ENCODE peak calls at places on chromosomes 11 and 22, in six cellular contexts. U is colonic mucosa, P is aorta, D is thoracic aorta, W is dorsolateral prefrontal cortex, H is left ventricle myocardium inferior. Z is an unnamed sample. For H3K27me3, the result is how much of the 10 kb centered on the place peaks cover.

GRCh38 chr11:3823303-3823702 is 14.9 kb downstream of the PGAP2 start:
- DNase-seq in U (no peak), P (no peak), D (no peak), W (no peak), H (no peak), Z (no peak)

GRCh38 chr22:37403267-37403960 is 23.9 kb downstream of the ELFN2 start:
- DNase-seq in U (no peak), P (no peak), D (no peak), W (no peak), H (no peak), Z (no peak)

GRCh38 chr11:120061761-120062560 is 76.0 kb downstream of the TRIM29 start:
- DNase-seq in U (no peak), P (no peak), D (no peak), W (peak), H (no peak), Z (no peak)

GRCh38 chr11:18617688-18618340 is 16.3 kb downstream of the SPTY2D1 start:
- DNase-seq in U (no peak), P (no peak), D (no peak), W (no peak), H (no peak), Z (no peak)

GRCh38 chr22:22538226-22538989 is 18.3 kb upstream of the ZNF280A start:
- DNase-seq in U (no peak), P (no peak), D (no peak), W (no peak), H (no peak), Z (no peak)

GRCh38 chr22:46272196-46272595 is 4.4 kb downstream of the TTC38 start:
- DNase-seq in U (no peak), P (peak), D (no peak), W (no peak), H (no peak), Z (no peak)

GRCh38 chr11:64876226-64876750 is 2.1 kb downstream of the EHD1 start:
- DNase-seq in U (no peak), P (peak), D (no peak), W (peak), H (no peak), Z (no peak)

GRCh38 chr11:13008625-13009475 is at the start of gene RASSF10:
- DNase-seq in U (peak), P (peak), D (no peak), W (no peak), H (peak), Z (peak)

GRCh38 chr22:24289138-24289537 is 18.5 kb downstream of the SPECC1L start:
- DNase-seq in U (no peak), P (no peak), D (no peak), W (no peak), H (no peak), Z (no peak)

GRCh38 chr11:118691926-118692830 is 12.7 kb upstream of the TREH start:
- DNase-seq in U (no peak), P (peak), D (no peak), W (no peak), H (no peak), Z (no peak)

GRCh38 chr22:38109391-38110000 is 988 bp downstream of the BAIAP2L2 start:
- DNase-seq in U (no peak), P (peak), D (no peak), W (no peak), H (no peak), Z (peak)

GRCh38 chr11:128701086-128701485 is 7.2 kb downstream of the FLI1 start:
- DNase-seq in U (no peak), P (no peak), D (no peak), W (no peak), H (no peak), Z (no peak)

GRCh38 chr11:34266987-34267386 is 90.8 kb downstream of the ABTB2 start:
- DNase-seq in U (no peak), P (peak), D (no peak), W (peak), H (peak), Z (no peak)

GRCh38 chr11:64655901-64656601 is 65.0 kb downstream of the SLC22A12 start:
- DNase-seq in U (no peak), P (no peak), D (no peak), W (no peak), H (no peak), Z (no peak)

GRCh38 chr22:27454807-27455450 is 346.6 kb downstream of the MN1 start:
- DNase-seq in U (no peak), P (no peak), D (no peak), W (no peak), H (no peak), Z (no peak)

GRCh38 chr11:63020671-63021255 is 5.1 kb upstream of the SLC22A8 start:
- DNase-seq in U (peak), P (no peak), D (no peak), W (no peak), H (no peak), Z (no peak)

GRCh38 chr22:19038164-19038546 is 84.1 kb downstream of the DGCR2 start:
- DNase-seq in U (no peak), P (peak), D (no peak), W (no peak), H (no peak), Z (peak)

GRCh38 chr11:126186031-126186698 is 25.3 kb downstream of the RPUSD4 start:
- DNase-seq in U (no peak), P (peak), D (no peak), W (no peak), H (peak), Z (no peak)

GRCh38 chr22:43878079-43878795 is 13.6 kb downstream of the PNPLA5 start:
- DNase-seq in U (no peak), P (peak), D (no peak), W (no peak), H (no peak), Z (no peak)

GRCh38 chr11:12841946-12842630 is 167.0 kb upstream of the RASSF10 start:
- DNase-seq in U (no peak), P (no peak), D (no peak), W (no peak), H (no peak), Z (no peak)

GRCh38 chr11:79925570-79925969 is 484.7 kb upstream of the TENM4 start:
- DNase-seq in U (no peak), P (no peak), D (no peak), W (no peak), H (no peak), Z (no peak)

GRCh38 chr22:46066691-46067090 is 83.6 kb upstream of the PPARA start:
- DNase-seq in U (peak), P (peak), D (no peak), W (peak), H (peak), Z (peak)

GRCh38 chr11:93570759-93571413 is 27.7 kb upstream of the SMCO4 start:
- DNase-seq in U (peak), P (no peak), D (no peak), W (no peak), H (no peak), Z (no peak)

GRCh38 chr11:118230088-118230487 is 5.3 kb upstream of the JAML start:
- DNase-seq in U (no peak), P (no peak), D (no peak), W (no peak), H (no peak), Z (no peak)

GRCh38 chr22:23278883-23279675 is 98.8 kb downstream of the BCR start:
- DNase-seq in U (peak), P (no peak), D (no peak), W (no peak), H (no peak), Z (peak)

GRCh38 chr22:38872831-38873248 is 824 bp upstream of the CBX6 start:
- DNase-seq in U (peak), P (peak), D (no peak), W (peak), H (peak), Z (peak)

GRCh38 chr11:123301696-123302400 is 106.8 kb upstream of the CLMP start:
- DNase-seq in U (peak), P (peak), D (no peak), W (peak), H (peak), Z (peak)

GRCh38 chr11:110600322-110600721 is 111.9 kb downstream of the ARHGAP20 start:
- DNase-seq in U (no peak), P (no peak), D (no peak), W (no peak), H (no peak), Z (no peak)

GRCh38 chr11:17400048-17400775 is 11.8 kb upstream of the KCNJ11 start:
- DNase-seq in U (no peak), P (no peak), D (no peak), W (no peak), H (no peak), Z (no peak)

GRCh38 chr22:38347944-38348750 is 30.9 kb upstream of the CSNK1E start:
- DNase-seq in U (no peak), P (no peak), D (no peak), W (no peak), H (no peak), Z (no peak)

GRCh38 chr11:45045692-45046471 is 95.2 kb upstream of the TP53I11 start:
- DNase-seq in U (no peak), P (peak), D (no peak), W (peak), H (peak), Z (peak)

GRCh38 chr11:129249351-129249750 is 57.2 kb upstream of the ARHGAP32 start:
- DNase-seq in U (no peak), P (no peak), D (no peak), W (no peak), H (no peak), Z (no peak)

GRCh38 chr22:39710380-39711117 is 140.0 kb downstream of the CACNA1I start:
- DNase-seq in U (no peak), P (no peak), D (no peak), W (no peak), H (no peak), Z (no peak)

GRCh38 chr22:50600967-50601668 is 525 bp downstream of the MAPK8IP2 start:
- DNase-seq in U (no peak), P (peak), D (no peak), W (no peak), H (no peak), Z (no peak)
- H3K27me3 ChIP-seq in U (under half), P (under half), D (under half), W (under half), H (half or more), Z (half or more)

GRCh38 chr11:68214173-68215086 is 1.3 kb upstream of the KMT5B start:
- DNase-seq in U (peak), P (peak), D (no peak), W (peak), H (no peak), Z (no peak)

GRCh38 chr11:68213555-68214172 is 568 bp upstream of the KMT5B start:
- DNase-seq in U (peak), P (peak), D (peak), W (peak), H (peak), Z (peak)

GRCh38 chr11:68213135-68213515 is at the start of gene KMT5B:
- DNase-seq in U (peak), P (no peak), D (no peak), W (peak), H (peak), Z (no peak)

GRCh38 chr11:68212421-68213134 is 518 bp downstream of the KMT5B start:
- DNase-seq in U (peak), P (peak), D (no peak), W (peak), H (peak), Z (peak)

DNA sequence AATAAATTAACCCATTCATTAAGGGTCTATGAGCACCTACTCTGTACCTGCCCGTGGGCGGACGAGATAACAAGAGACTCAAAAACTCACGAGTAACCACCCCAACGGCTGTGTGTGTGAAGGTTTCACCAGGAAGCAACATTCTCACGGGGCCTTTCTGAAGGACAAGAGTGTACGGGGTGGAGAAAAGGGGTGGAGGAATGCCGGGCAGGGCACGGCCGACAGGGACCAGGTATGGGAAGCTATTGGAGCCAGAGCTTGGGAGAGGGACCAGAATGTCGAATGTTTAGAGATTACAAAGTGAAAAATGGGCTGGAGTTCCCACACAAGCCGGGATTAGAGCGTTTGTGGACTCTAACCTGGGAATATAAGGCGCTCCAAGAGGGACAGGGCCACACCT is 1.6 kb downstream of the KMT5B start:
- DNase-seq in U (peak), P (no peak), D (no peak), W (no peak), H (no peak), Z (no peak)
- H3K27ac ChIP-seq in U (peak), P (no peak), D (no peak), W (peak), H (no peak), Z (peak)

GRCh38 chr11:59756845-59757244 is 1.7 kb downstream of the STX3 start:
- DNase-seq in U (peak), P (no peak), D (no peak), W (no peak), H (no peak), Z (peak)
- H3K4me3 ChIP-seq in U (peak), P (no peak), D (peak), W (peak), H (peak), Z (peak)

GRCh38 chr22:48082284-48082683 is 1319.8 kb downstream of the TBC1D22A start:
- DNase-seq in U (no peak), P (no peak), D (no peak), W (no peak), H (no peak), Z (no peak)
- H3K27me3 ChIP-seq in U (under half), P (under half), D (under half), W (under half), H (half or more), Z (under half)

GRCh38 chr11:19979519-19979845 is 180.8 kb downstream of the DBX1 start:
- DNase-seq in U (no peak), P (no peak), D (no peak), W (no peak), H (no peak), Z (no peak)
- H3K27ac ChIP-seq in U (no peak), P (peak), D (peak), W (no peak), H (no peak), Z (peak)

GRCh38 chr11:96219981-96220623 is 122.9 kb downstream of the MAML2 start:
- DNase-seq in U (no peak), P (no peak), D (no peak), W (no peak), H (no peak), Z (no peak)
- H3K4me3 ChIP-seq in U (no peak), P (no peak), D (peak), W (no peak), H (no peak), Z (no peak)

GRCh38 chr11:66727883-66728759 is 895 bp downstream of the SPTBN2 start:
- DNase-seq in U (no peak), P (no peak), D (no peak), W (no peak), H (no peak), Z (no peak)
- H3K27me3 ChIP-seq in U (under half), P (under half), D (under half), W (under half), H (half or more), Z (half or more)

GRCh38 chr22:41659941-41660340 is 28.7 kb downstream of the SNU13 start:
- DNase-seq in U (no peak), P (no peak), D (no peak), W (no peak), H (peak), Z (no peak)

GRCh38 chr22:41660416-41660815 is 28.3 kb downstream of the SNU13 start:
- DNase-seq in U (no peak), P (no peak), D (no peak), W (no peak), H (peak), Z (no peak)

GRCh38 chr22:41661713-41662112 is 27.0 kb downstream of the SNU13 start:
- DNase-seq in U (no peak), P (peak), D (no peak), W (no peak), H (no peak), Z (no peak)

GRCh38 chr22:41658869-41659268 is 29.8 kb downstream of the SNU13 start:
- DNase-seq in U (no peak), P (no peak), D (no peak), W (no peak), H (no peak), Z (no peak)

GRCh38 chr22:41661088-41661487 is 27.6 kb downstream of the SNU13 start:
- DNase-seq in U (no peak), P (no peak), D (no peak), W (no peak), H (no peak), Z (no peak)
- H3K27ac ChIP-seq in U (no peak), P (no peak), D (no peak), W (peak), H (peak), Z (no peak)

Z was measured in lower lobe of right lung.